ENCODE peak calls at places on chromosomes 4 and X, in nine cellular contexts. One of them, this sample, is unnamed. For H3K4me1, the result is how much of the 10 kb centered on the place peaks cover.

GRCh38 chr4:122469457-122469856 is 12.9 kb upstream of the IL2 start:
- DNase-seq in suprapubic skin: no peak
- DNase-seq in K562: no peak
- DNase-seq in A549: no peak
- DNase-seq in transverse colon: no peak
- DNase-seq in esophagus muscularis mucosa: no peak
- DNase-seq in ovary: no peak
- DNase-seq in H1: no peak
- DNase-seq in tibial nerve: no peak
- DNase-seq in this sample: no peak

GRCh38 chrX:130575831-130576404 is 174.1 kb downstream of the RBMX2 start:
- DNase-seq in esophagus muscularis mucosa: no peak
- DNase-seq in H1: peak
- DNase-seq in tibial nerve: no peak
- DNase-seq in A549: peak
- DNase-seq in K562: peak
- DNase-seq in ovary: no peak
- DNase-seq in suprapubic skin: no peak
- DNase-seq in transverse colon: peak
- DNase-seq in this sample: peak

GRCh38 chr4:2261110-2261852 is 628 bp downstream of the MXD4 start:
- DNase-seq in tibial nerve: peak
- DNase-seq in H1: peak
- DNase-seq in A549: peak
- DNase-seq in K562: peak
- DNase-seq in ovary: peak
- DNase-seq in esophagus muscularis mucosa: no peak
- DNase-seq in suprapubic skin: peak
- DNase-seq in transverse colon: peak
- DNase-seq in this sample: peak

GRCh38 chr4:2852481-2852881 is 8.8 kb downstream of the ADD1 start:
- DNase-seq in suprapubic skin: no peak
- DNase-seq in ovary: no peak
- DNase-seq in H1: no peak
- DNase-seq in K562: no peak
- DNase-seq in tibial nerve: no peak
- DNase-seq in transverse colon: peak
- DNase-seq in A549: no peak
- DNase-seq in esophagus muscularis mucosa: no peak
- DNase-seq in this sample: no peak

GRCh38 chrX:19514791-19515614 is at the start of gene MAP3K15:
- DNase-seq in H1: peak
- DNase-seq in transverse colon: peak
- DNase-seq in K562: peak
- DNase-seq in esophagus muscularis mucosa: no peak
- DNase-seq in tibial nerve: no peak
- DNase-seq in A549: peak
- DNase-seq in suprapubic skin: no peak
- DNase-seq in ovary: peak
- DNase-seq in this sample: peak

GRCh38 chr4:4755306-4755705 is 104.2 kb upstream of the MSX1 start:
- DNase-seq in A549: no peak
- DNase-seq in suprapubic skin: no peak
- DNase-seq in transverse colon: no peak
- DNase-seq in K562: no peak
- DNase-seq in esophagus muscularis mucosa: no peak
- DNase-seq in ovary: no peak
- DNase-seq in tibial nerve: no peak
- DNase-seq in H1: no peak
- DNase-seq in this sample: no peak

GRCh38 chr4:58301384-58301783 is 1191.2 kb upstream of the IGFBP7 start:
- DNase-seq in H1: no peak
- DNase-seq in tibial nerve: no peak
- DNase-seq in K562: no peak
- DNase-seq in A549: no peak
- DNase-seq in esophagus muscularis mucosa: no peak
- DNase-seq in suprapubic skin: no peak
- DNase-seq in transverse colon: no peak
- DNase-seq in ovary: no peak
- DNase-seq in this sample: no peak

GRCh38 chrX:112834016-112834855 is 6.4 kb downstream of the AMOT start:
- DNase-seq in ovary: no peak
- DNase-seq in transverse colon: no peak
- DNase-seq in H1: no peak
- DNase-seq in K562: no peak
- DNase-seq in esophagus muscularis mucosa: no peak
- DNase-seq in tibial nerve: no peak
- DNase-seq in A549: no peak
- DNase-seq in suprapubic skin: no peak
- DNase-seq in this sample: no peak

GRCh38 chr4:173014113-173014558 is 154.5 kb upstream of the GALNT7 start:
- DNase-seq in H1: peak
- DNase-seq in ovary: no peak
- DNase-seq in esophagus muscularis mucosa: no peak
- DNase-seq in A549: peak
- DNase-seq in suprapubic skin: no peak
- DNase-seq in transverse colon: no peak
- DNase-seq in tibial nerve: no peak
- DNase-seq in K562: peak
- DNase-seq in this sample: no peak

GRCh38 chr4:169404959-169405358 is 134.2 kb upstream of the SH3RF1 start:
- DNase-seq in transverse colon: no peak
- DNase-seq in K562: no peak
- DNase-seq in A549: no peak
- DNase-seq in esophagus muscularis mucosa: no peak
- DNase-seq in ovary: no peak
- DNase-seq in tibial nerve: no peak
- DNase-seq in suprapubic skin: no peak
- DNase-seq in H1: no peak
- DNase-seq in this sample: no peak

GRCh38 chr4:32645653-32646052 is 1925.5 kb downstream of the PCDH7 start:
- DNase-seq in transverse colon: no peak
- DNase-seq in H1: no peak
- DNase-seq in tibial nerve: no peak
- DNase-seq in esophagus muscularis mucosa: no peak
- DNase-seq in K562: no peak
- DNase-seq in suprapubic skin: no peak
- DNase-seq in A549: no peak
- DNase-seq in ovary: no peak
- DNase-seq in this sample: no peak

GRCh38 chr4:184845367-184846011 is 19.7 kb upstream of the ACSL1 start:
- DNase-seq in A549: no peak
- DNase-seq in transverse colon: no peak
- DNase-seq in suprapubic skin: no peak
- DNase-seq in tibial nerve: no peak
- DNase-seq in K562: no peak
- DNase-seq in esophagus muscularis mucosa: no peak
- DNase-seq in H1: no peak
- DNase-seq in ovary: no peak
- DNase-seq in this sample: peak

GRCh38 chr4:66094070-66094469 is 423.8 kb upstream of the EPHA5 start:
- DNase-seq in suprapubic skin: no peak
- DNase-seq in A549: no peak
- DNase-seq in K562: no peak
- DNase-seq in esophagus muscularis mucosa: no peak
- DNase-seq in ovary: no peak
- DNase-seq in tibial nerve: no peak
- DNase-seq in H1: no peak
- DNase-seq in transverse colon: no peak
- DNase-seq in this sample: peak

GRCh38 chr4:42562016-42562415 is 94.9 kb downstream of the ATP8A1 start:
- DNase-seq in esophagus muscularis mucosa: no peak
- DNase-seq in transverse colon: no peak
- DNase-seq in A549: no peak
- DNase-seq in ovary: no peak
- DNase-seq in tibial nerve: no peak
- DNase-seq in H1: no peak
- DNase-seq in suprapubic skin: no peak
- DNase-seq in K562: no peak
- DNase-seq in this sample: no peak

GRCh38 chrX:3712870-3713224 is 602 bp downstream of the PRKX start:
- DNase-seq in ovary: no peak
- DNase-seq in transverse colon: peak
- DNase-seq in tibial nerve: no peak
- DNase-seq in suprapubic skin: peak
- DNase-seq in H1: no peak
- DNase-seq in esophagus muscularis mucosa: no peak
- DNase-seq in A549: no peak
- DNase-seq in K562: peak
- DNase-seq in this sample: no peak

DNA sequence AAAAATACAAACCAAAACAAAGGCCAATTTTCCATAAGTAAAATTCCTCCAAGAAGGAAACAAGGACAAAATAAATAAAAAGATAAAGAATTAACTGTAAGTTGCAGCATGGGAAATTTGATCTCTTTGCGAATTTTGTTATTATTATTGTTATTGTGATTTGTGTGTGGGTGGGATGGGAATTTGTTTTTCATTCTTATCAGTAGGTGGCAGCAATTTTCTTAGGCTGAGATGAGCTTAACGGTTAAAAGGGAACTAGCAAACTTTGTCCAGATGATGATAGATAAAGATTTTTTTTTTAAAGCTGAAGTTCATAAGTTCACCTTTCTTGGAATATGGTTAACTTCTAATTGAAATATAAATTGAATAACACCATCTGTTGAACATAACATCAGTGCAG is 83.2 kb upstream of the IL1RAPL2 start:
- DNase-seq in suprapubic skin: no peak
- DNase-seq in K562: no peak
- DNase-seq in transverse colon: no peak
- DNase-seq in esophagus muscularis mucosa: no peak
- DNase-seq in ovary: no peak
- DNase-seq in tibial nerve: no peak
- DNase-seq in H1: no peak
- DNase-seq in A549: no peak
- DNase-seq in this sample: no peak
- TF ChIP-seq CTCF in suprapubic skin: no peak
- TF ChIP-seq CTCF in K562: peak
- TF ChIP-seq CTCF in transverse colon: no peak
- TF ChIP-seq CTCF in esophagus muscularis mucosa: no peak
- TF ChIP-seq CTCF in ovary: no peak
- TF ChIP-seq CTCF in tibial nerve: no peak
- TF ChIP-seq CTCF in H1: peak
- TF ChIP-seq CTCF in A549: peak
- TF ChIP-seq CTCF in this sample: no peak

GRCh38 chrX:11419102-11419501 is 125.9 kb downstream of the AMELX start:
- DNase-seq in K562: peak
- DNase-seq in suprapubic skin: no peak
- DNase-seq in esophagus muscularis mucosa: no peak
- DNase-seq in ovary: no peak
- DNase-seq in H1: no peak
- DNase-seq in tibial nerve: no peak
- DNase-seq in A549: no peak
- DNase-seq in transverse colon: no peak
- DNase-seq in this sample: no peak

GRCh38 chrX:11420851-11421250 is 127.6 kb downstream of the AMELX start:
- DNase-seq in ovary: no peak
- DNase-seq in H1: no peak
- DNase-seq in K562: no peak
- DNase-seq in suprapubic skin: no peak
- DNase-seq in tibial nerve: no peak
- DNase-seq in esophagus muscularis mucosa: no peak
- DNase-seq in transverse colon: no peak
- DNase-seq in A549: no peak
- DNase-seq in this sample: no peak

GRCh38 chrX:11414091-11414490 is 120.9 kb downstream of the AMELX start:
- DNase-seq in A549: no peak
- DNase-seq in K562: no peak
- DNase-seq in esophagus muscularis mucosa: no peak
- DNase-seq in H1: no peak
- DNase-seq in ovary: no peak
- DNase-seq in transverse colon: no peak
- DNase-seq in tibial nerve: no peak
- DNase-seq in suprapubic skin: no peak
- DNase-seq in this sample: no peak

GRCh38 chrX:11412715-11413623 is 119.8 kb downstream of the AMELX start:
- DNase-seq in A549: no peak
- DNase-seq in H1: no peak
- DNase-seq in transverse colon: no peak
- DNase-seq in suprapubic skin: no peak
- DNase-seq in esophagus muscularis mucosa: no peak
- DNase-seq in tibial nerve: no peak
- DNase-seq in ovary: no peak
- DNase-seq in K562: peak
- DNase-seq in this sample: no peak

DNA sequence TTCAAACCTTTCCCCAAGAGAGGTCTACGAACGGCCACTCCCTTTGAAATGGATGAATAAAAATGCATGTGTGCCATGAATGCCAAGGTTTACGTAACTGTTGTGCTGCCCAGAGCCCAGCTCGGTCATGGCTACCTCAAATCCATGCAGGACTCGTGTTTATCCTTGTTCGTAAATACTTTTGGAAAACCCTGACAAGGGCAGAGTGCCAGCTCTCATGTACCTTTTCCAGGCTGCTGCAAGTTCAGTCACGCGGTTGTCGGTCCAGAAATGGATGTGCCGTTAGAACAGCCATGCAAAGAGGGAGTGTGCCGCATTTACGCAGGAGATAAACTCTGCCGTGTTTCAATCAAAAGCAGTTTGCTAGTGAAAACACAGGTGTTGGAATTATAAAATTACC is 123.4 kb downstream of the AMELX start:
- DNase-seq in ovary: no peak
- DNase-seq in tibial nerve: no peak
- DNase-seq in K562: no peak
- DNase-seq in transverse colon: no peak
- DNase-seq in A549: no peak
- DNase-seq in H1: no peak
- DNase-seq in suprapubic skin: no peak
- DNase-seq in esophagus muscularis mucosa: no peak
- DNase-seq in this sample: no peak
- H3K4me1 ChIP-seq in ovary: under half
- H3K4me1 ChIP-seq in tibial nerve: under half
- H3K4me1 ChIP-seq in K562: half or more
- H3K4me1 ChIP-seq in transverse colon: under half
- H3K4me1 ChIP-seq in A549: under half
- H3K4me1 ChIP-seq in H1: under half
- H3K4me1 ChIP-seq in suprapubic skin: under half
- H3K4me1 ChIP-seq in esophagus muscularis mucosa: under half
- H3K4me1 ChIP-seq in this sample: under half

GRCh38 chr4:89119166-89119565 is 7.8 kb downstream of the TIGD2 start:
- DNase-seq in esophagus muscularis mucosa: no peak
- DNase-seq in ovary: no peak
- DNase-seq in K562: no peak
- DNase-seq in H1: no peak
- DNase-seq in suprapubic skin: no peak
- DNase-seq in tibial nerve: no peak
- DNase-seq in transverse colon: no peak
- DNase-seq in A549: no peak
- DNase-seq in this sample: no peak
- TF ChIP-seq EP300 in esophagus muscularis mucosa: no peak
- TF ChIP-seq EP300 in ovary: no peak
- TF ChIP-seq EP300 in K562: no peak
- TF ChIP-seq EP300 in H1: no peak
- TF ChIP-seq EP300 in suprapubic skin: no peak
- TF ChIP-seq EP300 in tibial nerve: no peak
- TF ChIP-seq EP300 in transverse colon: no peak
- TF ChIP-seq EP300 in A549: no peak
- TF ChIP-seq EP300 in this sample: no peak

DNA sequence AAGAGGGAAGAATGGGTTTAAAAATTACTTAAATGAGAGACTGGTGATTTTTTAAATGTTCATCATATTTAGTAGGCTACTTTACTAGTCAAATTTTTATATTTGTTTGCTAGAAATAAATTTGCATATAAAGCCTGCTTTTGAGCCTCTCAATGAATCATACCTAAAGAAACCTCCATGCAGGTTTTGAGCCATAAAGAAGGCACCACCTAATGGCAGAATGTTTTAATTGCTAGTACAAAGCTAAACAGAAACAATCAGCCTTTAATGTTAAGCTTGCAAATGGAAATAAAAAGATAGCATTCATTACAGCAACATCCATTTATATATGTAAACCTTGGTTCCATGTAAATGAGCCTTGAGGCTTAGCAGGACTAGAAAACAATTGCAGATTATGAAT is 989.7 kb downstream of the CCSER1 start:
- DNase-seq in ovary: no peak
- DNase-seq in esophagus muscularis mucosa: no peak
- DNase-seq in A549: no peak
- DNase-seq in K562: no peak
- DNase-seq in H1: no peak
- DNase-seq in tibial nerve: no peak
- DNase-seq in suprapubic skin: no peak
- DNase-seq in transverse colon: no peak
- DNase-seq in this sample: no peak
- TF ChIP-seq CTCF in ovary: no peak
- TF ChIP-seq CTCF in esophagus muscularis mucosa: no peak
- TF ChIP-seq CTCF in A549: no peak
- TF ChIP-seq CTCF in K562: no peak
- TF ChIP-seq CTCF in H1: peak
- TF ChIP-seq CTCF in tibial nerve: no peak
- TF ChIP-seq CTCF in suprapubic skin: no peak
- TF ChIP-seq CTCF in transverse colon: no peak
- TF ChIP-seq CTCF in this sample: no peak

This sample was measured in upper lobe of left lung.